ENCODE peak calls at places on chromosome 16, in five cellular contexts. One of them, this sample, is unnamed.

GRCh38 chr16:67716097-67716496 is 3.0 kb downstream of the GFOD2 start:
- DNase-seq in posterior cingulate gyrus: no peak
- DNase-seq in NCI-H460: no peak
- DNase-seq in neural crest cell: no peak
- DNase-seq in GDM1: no peak
- DNase-seq in this sample: no peak

GRCh38 chr16:70803354-70803753 is 2.4 kb upstream of the VAC14 start:
- DNase-seq in posterior cingulate gyrus: no peak
- DNase-seq in neural crest cell: no peak
- DNase-seq in NCI-H460: no peak
- DNase-seq in GDM1: no peak
- DNase-seq in this sample: no peak

GRCh38 chr16:78992001-78992400 is 608.5 kb downstream of the MAF start:
- DNase-seq in neural crest cell: no peak
- DNase-seq in GDM1: no peak
- DNase-seq in NCI-H460: no peak
- DNase-seq in posterior cingulate gyrus: no peak
- DNase-seq in this sample: no peak

GRCh38 chr16:88439016-88439415 is 14.1 kb upstream of the ZFPM1 start:
- DNase-seq in NCI-H460: no peak
- DNase-seq in GDM1: no peak
- DNase-seq in posterior cingulate gyrus: no peak
- DNase-seq in neural crest cell: no peak
- DNase-seq in this sample: no peak

GRCh38 chr16:22347100-22347820 is 27.2 kb downstream of the CDR2 start:
- DNase-seq in NCI-H460: no peak
- DNase-seq in GDM1: no peak
- DNase-seq in posterior cingulate gyrus: peak
- DNase-seq in neural crest cell: no peak
- DNase-seq in this sample: no peak

GRCh38 chr16:88606146-88606757 is 32.1 kb upstream of the IL17C start:
- DNase-seq in neural crest cell: no peak
- DNase-seq in GDM1: no peak
- DNase-seq in posterior cingulate gyrus: peak
- DNase-seq in NCI-H460: no peak
- DNase-seq in this sample: no peak

GRCh38 chr16:67796099-67796718 is 10.2 kb downstream of the RANBP10 start:
- DNase-seq in neural crest cell: no peak
- DNase-seq in GDM1: no peak
- DNase-seq in posterior cingulate gyrus: no peak
- DNase-seq in NCI-H460: no peak
- DNase-seq in this sample: no peak

GRCh38 chr16:20348365-20349185 is 3.9 kb downstream of the UMOD start:
- DNase-seq in neural crest cell: no peak
- DNase-seq in posterior cingulate gyrus: no peak
- DNase-seq in GDM1: no peak
- DNase-seq in NCI-H460: no peak
- DNase-seq in this sample: no peak

GRCh38 chr16:23424292-23424958 is 28.6 kb downstream of the COG7 start:
- DNase-seq in posterior cingulate gyrus: no peak
- DNase-seq in GDM1: no peak
- DNase-seq in neural crest cell: no peak
- DNase-seq in NCI-H460: peak
- DNase-seq in this sample: no peak

GRCh38 chr16:24980077-24980793 is 34.9 kb downstream of the ARHGAP17 start:
- DNase-seq in posterior cingulate gyrus: no peak
- DNase-seq in neural crest cell: no peak
- DNase-seq in GDM1: no peak
- DNase-seq in NCI-H460: no peak
- DNase-seq in this sample: no peak

GRCh38 chr16:46783800-46784199 is 35.7 kb upstream of the MYLK3 start:
- DNase-seq in neural crest cell: no peak
- DNase-seq in posterior cingulate gyrus: no peak
- DNase-seq in GDM1: no peak
- DNase-seq in NCI-H460: no peak
- DNase-seq in this sample: no peak

GRCh38 chr16:27489421-27489820 is 60.3 kb downstream of the GTF3C1 start:
- DNase-seq in NCI-H460: no peak
- DNase-seq in posterior cingulate gyrus: peak
- DNase-seq in GDM1: no peak
- DNase-seq in neural crest cell: no peak
- DNase-seq in this sample: no peak

GRCh38 chr16:63361032-63361624 is 1324.9 kb upstream of the CDH8 start:
- DNase-seq in posterior cingulate gyrus: no peak
- DNase-seq in GDM1: peak
- DNase-seq in NCI-H460: peak
- DNase-seq in neural crest cell: peak
- DNase-seq in this sample: peak

GRCh38 chr16:80554037-80554436 is 13.2 kb downstream of the DYNLRB2 start:
- DNase-seq in GDM1: no peak
- DNase-seq in NCI-H460: no peak
- DNase-seq in posterior cingulate gyrus: no peak
- DNase-seq in neural crest cell: no peak
- DNase-seq in this sample: no peak

GRCh38 chr16:70481929-70482536 is 27.6 kb downstream of the FCSK start:
- DNase-seq in posterior cingulate gyrus: peak
- DNase-seq in GDM1: no peak
- DNase-seq in NCI-H460: no peak
- DNase-seq in neural crest cell: no peak
- DNase-seq in this sample: no peak

GRCh38 chr16:85176541-85177447 is 64.5 kb upstream of the CIBAR2 start:
- DNase-seq in GDM1: no peak
- DNase-seq in neural crest cell: no peak
- DNase-seq in NCI-H460: no peak
- DNase-seq in posterior cingulate gyrus: peak
- DNase-seq in this sample: no peak

This sample was measured in tibial nerve.